ENCODE peak calls at places on chromosomes 7 and 10, in nine cellular contexts. R, N, A, C, Q, M, E, H and B are unnamed samples.

GRCh38 chr7:34327681-34328080 is 330.3 kb upstream of the NPSR1 start:
- DNase-seq in R (no peak), N (no peak), A (no peak), C (no peak), Q (no peak), M (no peak), E (no peak), H (no peak), B (no peak)

GRCh38 chr10:109474817-109475216 is 448.5 kb downstream of the XPNPEP1 start:
- DNase-seq in R (no peak), N (no peak), A (no peak), C (no peak), Q (no peak), M (no peak), E (no peak), H (no peak), B (no peak)

GRCh38 chr7:1947586-1948217 is 277.6 kb downstream of the ELFN1 start:
- DNase-seq in R (no peak), N (no peak), A (no peak), C (no peak), Q (no peak), M (no peak), E (peak), H (no peak), B (no peak)

GRCh38 chr10:46035923-46036849 is 5.8 kb upstream of the NCOA4 start:
- DNase-seq in R (no peak), N (no peak), A (no peak), C (peak), Q (no peak), M (no peak), E (peak), H (no peak), B (no peak)

GRCh38 chr7:101783381-101784181 is 33.8 kb upstream of the CUX1 start:
- DNase-seq in R (no peak), N (no peak), A (no peak), C (peak), Q (no peak), M (no peak), E (peak), H (no peak), B (no peak)

GRCh38 chr7:96596120-96596826 is 113.4 kb downstream of the SEM1 start:
- DNase-seq in R (no peak), N (no peak), A (peak), C (no peak), Q (no peak), M (no peak), E (no peak), H (no peak), B (no peak)

GRCh38 chr7:140009735-140010134 is 53.0 kb downstream of the PARP12 start:
- DNase-seq in R (no peak), N (no peak), A (no peak), C (no peak), Q (no peak), M (no peak), E (no peak), H (no peak), B (no peak)

GRCh38 chr7:41592794-41593193 is 110.1 kb downstream of the INHBA start:
- DNase-seq in R (no peak), N (no peak), A (no peak), C (no peak), Q (no peak), M (no peak), E (no peak), H (no peak), B (no peak)

GRCh38 chr10:60148266-60148840 is 241.3 kb downstream of the ANK3 start:
- DNase-seq in R (no peak), N (peak), A (no peak), C (peak), Q (no peak), M (no peak), E (no peak), H (no peak), B (no peak)

GRCh38 chr7:91287685-91288084 is 23.5 kb downstream of the FZD1 start:
- DNase-seq in R (no peak), N (peak), A (no peak), C (peak), Q (no peak), M (peak), E (no peak), H (peak), B (no peak)

GRCh38 chr7:19928247-19928646 is 154.8 kb upstream of the TMEM196 start:
- DNase-seq in R (no peak), N (no peak), A (no peak), C (no peak), Q (no peak), M (no peak), E (no peak), H (no peak), B (peak)

GRCh38 chr7:138926241-138926612 is 55.0 kb downstream of the KIAA1549 start:
- DNase-seq in R (no peak), N (no peak), A (no peak), C (no peak), Q (no peak), M (no peak), E (no peak), H (no peak), B (no peak)

GRCh38 chr10:3172081-3172445 is 519 bp downstream of the PITRM1 start:
- DNase-seq in R (no peak), N (peak), A (no peak), C (no peak), Q (peak), M (peak), E (no peak), H (peak), B (no peak)

GRCh38 chr7:46195934-46196333 is 274.9 kb upstream of the IGFBP3 start:
- DNase-seq in R (no peak), N (no peak), A (no peak), C (no peak), Q (no peak), M (no peak), E (no peak), H (no peak), B (no peak)

GRCh38 chr7:128908750-128909385 is 1.6 kb downstream of the KCP start:
- DNase-seq in R (no peak), N (no peak), A (no peak), C (no peak), Q (no peak), M (no peak), E (peak), H (no peak), B (no peak)

DNA sequence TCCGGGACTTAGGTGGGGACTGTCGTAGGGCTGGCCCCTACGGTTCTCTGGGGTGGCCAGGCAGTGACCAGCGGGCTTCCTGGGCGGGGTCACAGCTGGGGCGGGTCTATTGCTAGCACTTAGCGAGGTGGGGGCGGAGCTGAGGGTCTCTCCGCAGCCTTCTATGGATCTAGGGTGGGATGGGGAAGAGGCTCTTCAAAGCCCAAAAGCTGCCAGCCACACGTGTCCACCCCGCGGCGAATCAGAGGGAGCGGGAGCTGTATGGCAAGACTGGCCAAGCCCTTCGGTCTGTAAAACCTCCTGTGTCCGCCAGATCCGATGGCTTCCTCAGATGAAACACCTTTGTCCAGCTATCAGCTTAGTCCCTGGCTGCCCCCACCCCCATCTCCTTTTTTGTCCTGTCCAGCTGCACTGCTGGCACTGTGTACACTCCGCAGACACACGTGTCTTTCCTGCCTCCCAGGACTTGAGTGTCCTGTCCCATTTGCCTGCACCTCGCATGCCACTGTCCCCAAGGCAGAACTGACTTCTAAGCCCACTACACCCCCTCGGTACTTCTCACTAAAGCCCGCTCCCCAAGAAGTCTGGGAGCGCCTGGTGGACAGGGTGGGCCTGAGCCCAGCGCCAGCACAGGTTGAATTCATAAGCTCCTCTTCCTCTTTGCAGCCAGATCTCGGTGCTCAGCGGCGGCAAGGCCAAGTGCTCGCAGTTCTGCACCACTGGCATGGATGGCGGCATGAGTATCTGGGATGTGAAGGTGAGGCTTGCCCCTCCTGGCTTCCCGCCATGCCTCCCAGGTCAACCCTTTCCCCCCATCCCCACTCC is 14.8 kb downstream of the PDAP1 start:
- DNase-seq in R (peak), N (no peak), A (peak), C (peak), Q (no peak), M (no peak), E (no peak), H (no peak), B (no peak)
- TF ChIP-seq POLR2A in R (peak), N (no peak), A (no peak), C (no peak), Q (no peak), M (no peak), E (no peak), H (no peak), B (peak)

GRCh38 chr7:141366098-141366621 is 185.1 kb upstream of the AGK start:
- DNase-seq in R (no peak), N (no peak), A (no peak), C (no peak), Q (no peak), M (no peak), E (no peak), H (no peak), B (no peak)
- TF ChIP-seq POLR2A in R (no peak), N (no peak), A (no peak), C (no peak), Q (no peak), M (no peak), E (no peak), H (no peak), B (no peak)

DNA sequence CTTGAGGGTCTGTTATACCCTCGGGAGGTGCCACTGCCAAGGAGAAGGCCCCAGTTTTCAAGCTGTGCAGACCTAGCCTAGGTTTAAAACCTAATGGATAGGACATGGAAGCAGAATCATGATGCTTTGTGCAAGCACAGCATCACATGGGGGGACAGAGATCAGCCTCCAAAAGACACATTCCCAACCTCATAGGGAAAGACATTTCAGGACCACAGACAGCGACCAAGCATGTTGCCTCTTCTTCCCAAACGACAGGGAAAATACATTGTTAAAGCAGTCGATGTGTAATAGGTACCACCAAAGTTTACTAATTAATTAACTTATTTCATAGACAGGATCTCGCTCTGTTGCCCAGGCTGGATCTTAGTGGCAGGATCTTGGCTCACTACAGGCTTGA is 573.9 kb downstream of the TCERG1L start:
- DNase-seq in R (no peak), N (no peak), A (no peak), C (no peak), Q (no peak), M (no peak), E (no peak), H (no peak), B (no peak)
- TF ChIP-seq POLR2A in R (no peak), N (no peak), A (no peak), C (no peak), Q (no peak), M (no peak), E (no peak), H (no peak), B (no peak)

DNA sequence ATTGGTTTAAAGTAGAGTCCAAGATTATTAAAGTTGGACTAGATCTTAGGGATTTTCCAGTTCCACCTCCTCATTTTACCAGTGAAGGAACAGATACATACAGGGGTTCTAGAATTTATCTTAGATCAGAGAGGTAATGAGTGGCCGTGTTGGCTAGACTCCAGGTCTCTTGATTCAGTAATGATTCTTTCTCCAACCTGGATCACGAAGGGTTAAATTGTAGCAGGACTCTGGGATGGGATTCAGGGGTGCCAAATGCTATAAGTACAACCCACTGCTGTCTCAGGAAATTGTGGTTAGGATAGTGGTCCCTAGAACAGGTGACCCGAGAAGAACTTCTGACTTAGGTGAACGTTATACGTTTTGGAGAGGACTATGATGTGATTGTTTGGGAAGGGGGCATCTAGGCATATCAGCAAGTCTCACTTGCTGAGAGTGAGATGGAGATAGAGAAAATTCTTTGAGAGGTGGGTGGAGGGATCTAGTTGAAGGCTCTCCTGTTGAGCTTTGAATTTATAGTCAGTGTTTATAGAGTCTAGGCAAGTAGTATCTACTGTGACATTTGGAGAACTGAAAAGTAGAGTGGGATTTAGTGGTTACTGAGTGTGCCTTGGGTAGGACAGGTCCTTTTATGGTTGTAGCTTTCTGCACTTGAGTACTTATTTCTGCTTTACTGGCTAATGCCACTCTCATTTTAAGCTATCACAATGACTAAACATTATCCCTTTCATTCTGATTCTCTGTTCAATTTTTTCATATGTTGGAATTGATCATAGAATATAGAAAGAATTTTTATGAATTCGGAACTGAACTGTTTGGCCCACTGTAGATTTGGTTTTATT is 58.3 kb downstream of the ST7 start:
- DNase-seq in R (no peak), N (no peak), A (no peak), C (no peak), Q (no peak), M (no peak), E (no peak), H (no peak), B (no peak)
- TF ChIP-seq POLR2A in R (no peak), N (no peak), A (no peak), C (no peak), Q (no peak), M (no peak), E (no peak), H (no peak), B (peak)

DNA sequence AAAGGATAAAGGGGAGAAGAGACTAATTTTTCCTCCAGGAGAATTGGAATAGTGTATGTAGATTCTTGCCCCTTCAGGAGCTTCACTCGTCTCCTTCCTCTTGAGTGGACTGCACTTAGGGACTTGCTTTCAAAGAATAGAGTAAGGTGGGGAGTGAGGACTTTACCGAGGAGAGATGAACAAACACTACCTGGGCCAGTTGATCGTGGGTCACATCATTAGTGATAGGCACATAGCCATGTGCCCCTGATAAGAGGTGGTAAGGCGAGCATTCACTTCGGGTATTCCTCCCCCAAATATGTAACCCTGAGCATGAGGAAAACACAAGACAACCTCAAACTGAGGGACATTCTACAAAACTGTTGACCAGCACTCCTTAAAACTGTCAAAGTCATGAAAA is 14.6 kb upstream of the KIFBP start:
- DNase-seq in R (no peak), N (no peak), A (no peak), C (no peak), Q (no peak), M (no peak), E (no peak), H (no peak), B (no peak)
- TF ChIP-seq POLR2A in R (no peak), N (no peak), A (no peak), C (no peak), Q (no peak), M (no peak), E (no peak), H (no peak), B (no peak)

DNA sequence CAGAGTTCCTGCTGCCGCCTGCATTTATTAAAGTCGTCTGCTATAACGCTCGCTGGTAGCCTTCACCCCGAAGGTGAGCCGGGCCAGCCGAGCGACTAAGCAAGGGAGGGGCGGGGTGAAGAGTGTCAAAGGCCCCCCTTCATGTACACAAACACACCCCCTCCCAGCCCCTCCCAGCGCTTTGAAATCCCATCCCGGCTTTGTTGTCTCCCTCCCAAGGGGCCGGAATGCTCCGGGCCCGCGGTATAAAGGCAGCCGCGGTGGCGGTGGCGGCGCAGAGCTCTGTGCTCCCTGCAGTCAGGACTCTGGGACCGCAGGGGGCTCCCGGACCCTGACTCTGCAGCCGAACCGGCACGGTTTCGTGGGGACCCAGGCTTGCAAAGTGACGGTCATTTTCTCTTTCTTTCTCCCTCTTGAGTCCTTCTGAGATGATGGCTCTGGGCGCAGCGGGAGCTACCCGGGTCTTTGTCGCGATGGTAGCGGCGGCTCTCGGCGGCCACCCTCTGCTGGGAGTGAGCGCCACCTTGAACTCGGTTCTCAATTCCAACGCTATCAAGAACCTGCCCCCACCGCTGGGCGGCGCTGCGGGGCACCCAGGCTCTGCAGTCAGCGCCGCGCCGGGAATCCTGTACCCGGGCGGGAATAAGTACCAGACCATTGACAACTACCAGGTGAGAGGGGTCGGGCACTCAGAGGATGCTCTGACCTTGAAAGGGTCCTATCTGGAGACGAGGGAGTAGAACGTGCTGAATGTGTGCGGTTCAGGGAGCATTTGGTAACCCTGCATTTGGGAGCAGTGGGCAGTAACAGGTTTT is at the start of gene DKK1:
- DNase-seq in R (peak), N (peak), A (peak), C (peak), Q (peak), M (peak), E (peak), H (peak), B (no peak)
- TF ChIP-seq POLR2A in R (peak), N (peak), A (no peak), C (no peak), Q (peak), M (no peak), E (no peak), H (no peak), B (no peak)

DNA sequence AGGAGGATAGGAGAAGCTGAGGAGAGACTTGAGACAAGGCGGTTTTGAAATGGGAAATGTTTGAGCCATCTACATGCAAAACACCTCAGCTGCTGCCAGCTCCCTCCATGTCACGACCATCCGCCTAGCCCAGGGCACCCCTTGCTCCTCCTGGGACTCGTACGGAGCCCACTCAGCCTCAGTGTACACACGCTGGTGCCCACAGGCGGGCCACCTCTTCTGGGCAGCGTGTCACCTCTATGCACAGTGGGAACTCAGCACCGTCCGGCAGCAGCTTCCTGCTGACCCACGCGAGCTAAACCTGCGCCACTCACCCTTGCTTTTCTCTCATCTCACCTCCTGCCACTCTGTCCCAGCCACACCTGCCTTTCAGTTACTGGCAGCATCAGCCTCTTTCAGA is 108.3 kb downstream of the GALNT11 start:
- DNase-seq in R (no peak), N (no peak), A (no peak), C (no peak), Q (no peak), M (no peak), E (no peak), H (no peak), B (no peak)
- TF ChIP-seq POLR2A in R (no peak), N (no peak), A (no peak), C (no peak), Q (no peak), M (no peak), E (no peak), H (no peak), B (peak)

GRCh38 chr7:54757711-54758110 is 1.3 kb downstream of the SEC61G start:
- DNase-seq in R (no peak), N (no peak), A (no peak), C (no peak), Q (no peak), M (no peak), E (no peak), H (no peak), B (no peak)

GRCh38 chr7:54764861-54765260 is 5.8 kb upstream of the SEC61G start:
- DNase-seq in R (no peak), N (no peak), A (no peak), C (no peak), Q (no peak), M (no peak), E (no peak), H (no peak), B (no peak)

GRCh38 chr7:54758702-54759665 is at the start of gene SEC61G:
- DNase-seq in R (peak), N (peak), A (peak), C (peak), Q (peak), M (peak), E (peak), H (peak), B (peak)
- TF ChIP-seq POLR2A in R (peak), N (peak), A (peak), C (peak), Q (no peak), M (peak), E (peak), H (peak), B (peak)